ENCODE peak calls at places on chromosomes 2 and 18, in ten cellular contexts. One of them, this sample, is unnamed.

GRCh38 chr2:106596844-106597243 is 109.7 kb downstream of the CD8B2 start:
- DNase-seq in upper lobe of right lung: no peak
- DNase-seq in IMR-90: peak; percentile 8
- DNase-seq in H54: no peak
- DNase-seq in HFFc6: no peak
- DNase-seq in nephron progenitor cell: no peak
- DNase-seq in fibroblast of pulmonary artery: no peak
- DNase-seq in NCI-H2107: no peak
- DNase-seq in RPMI7951: peak; percentile 4
- DNase-seq in tibial artery: no peak
- DNase-seq in this sample: no peak

GRCh38 chr18:60069145-60069544 is 169.3 kb downstream of the PMAIP1 start:
- DNase-seq in upper lobe of right lung: no peak
- DNase-seq in IMR-90: no peak
- DNase-seq in H54: no peak
- DNase-seq in HFFc6: no peak
- DNase-seq in nephron progenitor cell: no peak
- DNase-seq in fibroblast of pulmonary artery: no peak
- DNase-seq in NCI-H2107: no peak
- DNase-seq in RPMI7951: no peak
- DNase-seq in tibial artery: no peak
- DNase-seq in this sample: no peak

GRCh38 chr2:191607101-191607500 is 70.8 kb upstream of the NABP1 start:
- DNase-seq in upper lobe of right lung: no peak
- DNase-seq in IMR-90: no peak
- DNase-seq in H54: no peak
- DNase-seq in HFFc6: no peak
- DNase-seq in nephron progenitor cell: no peak
- DNase-seq in fibroblast of pulmonary artery: peak; percentile 46
- DNase-seq in NCI-H2107: no peak
- DNase-seq in RPMI7951: no peak
- DNase-seq in tibial artery: no peak
- DNase-seq in this sample: no peak

GRCh38 chr2:230924470-230925341 is at the start of gene GPR55:
- DNase-seq in upper lobe of right lung: peak; percentile 59
- DNase-seq in IMR-90: no peak
- DNase-seq in H54: no peak
- DNase-seq in HFFc6: no peak
- DNase-seq in nephron progenitor cell: no peak
- DNase-seq in fibroblast of pulmonary artery: no peak
- DNase-seq in NCI-H2107: no peak
- DNase-seq in RPMI7951: no peak
- DNase-seq in tibial artery: peak; percentile 54
- DNase-seq in this sample: no peak

GRCh38 chr18:69951182-69951581 is 3.5 kb upstream of the CD226 start:
- DNase-seq in upper lobe of right lung: no peak
- DNase-seq in IMR-90: peak; percentile 52
- DNase-seq in H54: no peak
- DNase-seq in HFFc6: peak; percentile 54
- DNase-seq in nephron progenitor cell: no peak
- DNase-seq in fibroblast of pulmonary artery: peak; percentile 60
- DNase-seq in NCI-H2107: no peak
- DNase-seq in RPMI7951: peak; percentile 45
- DNase-seq in tibial artery: no peak
- DNase-seq in this sample: no peak

GRCh38 chr2:149049142-149049541 is 10.6 kb downstream of the LYPD6B start:
- DNase-seq in upper lobe of right lung: no peak
- DNase-seq in IMR-90: peak; percentile 62
- DNase-seq in H54: no peak
- DNase-seq in HFFc6: peak; percentile 56
- DNase-seq in nephron progenitor cell: no peak
- DNase-seq in fibroblast of pulmonary artery: no peak
- DNase-seq in NCI-H2107: no peak
- DNase-seq in RPMI7951: peak; percentile 60
- DNase-seq in tibial artery: no peak
- DNase-seq in this sample: no peak

GRCh38 chr2:7269993-7270392 is 352.8 kb downstream of the RNF144A start:
- DNase-seq in upper lobe of right lung: no peak
- DNase-seq in IMR-90: no peak
- DNase-seq in H54: no peak
- DNase-seq in HFFc6: no peak
- DNase-seq in nephron progenitor cell: no peak
- DNase-seq in fibroblast of pulmonary artery: no peak
- DNase-seq in NCI-H2107: peak; percentile 97
- DNase-seq in RPMI7951: no peak
- DNase-seq in tibial artery: no peak
- DNase-seq in this sample: peak; percentile 46

GRCh38 chr18:56756971-56757370 is 105.8 kb downstream of the WDR7 start:
- DNase-seq in upper lobe of right lung: no peak
- DNase-seq in IMR-90: no peak
- DNase-seq in H54: no peak
- DNase-seq in HFFc6: no peak
- DNase-seq in nephron progenitor cell: peak; percentile 23
- DNase-seq in fibroblast of pulmonary artery: no peak
- DNase-seq in NCI-H2107: no peak
- DNase-seq in RPMI7951: no peak
- DNase-seq in tibial artery: no peak
- DNase-seq in this sample: no peak

GRCh38 chr2:100196786-100197494 is 54.5 kb upstream of the AFF3 start:
- DNase-seq in upper lobe of right lung: peak; percentile 28
- DNase-seq in IMR-90: peak; percentile 11
- DNase-seq in H54: no peak
- DNase-seq in HFFc6: peak; percentile 30
- DNase-seq in nephron progenitor cell: no peak
- DNase-seq in fibroblast of pulmonary artery: no peak
- DNase-seq in NCI-H2107: no peak
- DNase-seq in RPMI7951: no peak
- DNase-seq in tibial artery: no peak
- DNase-seq in this sample: no peak

GRCh38 chr2:73323551-73323950 is 30.2 kb upstream of the EGR4 start:
- DNase-seq in upper lobe of right lung: no peak
- DNase-seq in IMR-90: no peak
- DNase-seq in H54: no peak
- DNase-seq in HFFc6: no peak
- DNase-seq in nephron progenitor cell: no peak
- DNase-seq in fibroblast of pulmonary artery: no peak
- DNase-seq in NCI-H2107: no peak
- DNase-seq in RPMI7951: no peak
- DNase-seq in tibial artery: no peak
- DNase-seq in this sample: no peak

GRCh38 chr18:21450913-21451312 is 149.6 kb downstream of the ESCO1 start:
- DNase-seq in upper lobe of right lung: no peak
- DNase-seq in IMR-90: no peak
- DNase-seq in H54: no peak
- DNase-seq in HFFc6: no peak
- DNase-seq in nephron progenitor cell: no peak
- DNase-seq in fibroblast of pulmonary artery: no peak
- DNase-seq in NCI-H2107: no peak
- DNase-seq in RPMI7951: peak; percentile 11
- DNase-seq in tibial artery: no peak
- DNase-seq in this sample: no peak

GRCh38 chr2:209771474-209772292 is at the start of gene UNC80:
- DNase-seq in upper lobe of right lung: peak; percentile 81
- DNase-seq in IMR-90: peak; percentile 36
- DNase-seq in H54: no peak
- DNase-seq in HFFc6: no peak
- DNase-seq in nephron progenitor cell: peak; percentile 96
- DNase-seq in fibroblast of pulmonary artery: peak; percentile 63
- DNase-seq in NCI-H2107: peak; percentile 51
- DNase-seq in RPMI7951: peak; percentile 46
- DNase-seq in tibial artery: peak; percentile 67
- DNase-seq in this sample: no peak

GRCh38 chr18:6547476-6547875 is 132.8 kb upstream of the L3MBTL4 start:
- DNase-seq in upper lobe of right lung: no peak
- DNase-seq in IMR-90: no peak
- DNase-seq in H54: no peak
- DNase-seq in HFFc6: no peak
- DNase-seq in nephron progenitor cell: no peak
- DNase-seq in fibroblast of pulmonary artery: no peak
- DNase-seq in NCI-H2107: no peak
- DNase-seq in RPMI7951: peak; percentile 24
- DNase-seq in tibial artery: no peak
- DNase-seq in this sample: no peak

GRCh38 chr2:8570637-8571036 is 111.2 kb upstream of the ID2 start:
- DNase-seq in upper lobe of right lung: no peak
- DNase-seq in IMR-90: no peak
- DNase-seq in H54: no peak
- DNase-seq in HFFc6: no peak
- DNase-seq in nephron progenitor cell: no peak
- DNase-seq in fibroblast of pulmonary artery: no peak
- DNase-seq in NCI-H2107: no peak
- DNase-seq in RPMI7951: no peak
- DNase-seq in tibial artery: no peak
- DNase-seq in this sample: no peak

GRCh38 chr2:197208029-197208428 is 102.6 kb downstream of the ANKRD44 start:
- DNase-seq in upper lobe of right lung: no peak
- DNase-seq in IMR-90: no peak
- DNase-seq in H54: no peak
- DNase-seq in HFFc6: no peak
- DNase-seq in nephron progenitor cell: no peak
- DNase-seq in fibroblast of pulmonary artery: no peak
- DNase-seq in NCI-H2107: no peak
- DNase-seq in RPMI7951: no peak
- DNase-seq in tibial artery: no peak
- DNase-seq in this sample: no peak

GRCh38 chr2:141271346-141271745 is 859.5 kb downstream of the LRP1B start:
- DNase-seq in upper lobe of right lung: no peak
- DNase-seq in IMR-90: no peak
- DNase-seq in H54: no peak
- DNase-seq in HFFc6: no peak
- DNase-seq in nephron progenitor cell: no peak
- DNase-seq in fibroblast of pulmonary artery: peak; percentile 3
- DNase-seq in NCI-H2107: no peak
- DNase-seq in RPMI7951: no peak
- DNase-seq in tibial artery: no peak
- DNase-seq in this sample: no peak

GRCh38 chr2:231418820-231419640 is 23.5 kb downstream of the B3GNT7 start:
- DNase-seq in upper lobe of right lung: no peak
- DNase-seq in IMR-90: no peak
- DNase-seq in H54: no peak
- DNase-seq in HFFc6: no peak
- DNase-seq in nephron progenitor cell: no peak
- DNase-seq in fibroblast of pulmonary artery: no peak
- DNase-seq in NCI-H2107: no peak
- DNase-seq in RPMI7951: no peak
- DNase-seq in tibial artery: no peak
- DNase-seq in this sample: no peak

GRCh38 chr2:196344397-196344796 is 173.0 kb upstream of the STK17B start:
- DNase-seq in upper lobe of right lung: no peak
- DNase-seq in IMR-90: no peak
- DNase-seq in H54: no peak
- DNase-seq in HFFc6: no peak
- DNase-seq in nephron progenitor cell: no peak
- DNase-seq in fibroblast of pulmonary artery: no peak
- DNase-seq in NCI-H2107: no peak
- DNase-seq in RPMI7951: no peak
- DNase-seq in tibial artery: no peak
- DNase-seq in this sample: no peak

GRCh38 chr2:86790828-86791561 is at the start of gene CD8A:
- DNase-seq in upper lobe of right lung: no peak
- DNase-seq in IMR-90: peak; percentile 11
- DNase-seq in H54: no peak
- DNase-seq in HFFc6: no peak
- DNase-seq in nephron progenitor cell: peak; percentile 20
- DNase-seq in fibroblast of pulmonary artery: peak; percentile 42
- DNase-seq in NCI-H2107: no peak
- DNase-seq in RPMI7951: peak; percentile 32
- DNase-seq in tibial artery: no peak
- DNase-seq in this sample: no peak

GRCh38 chr2:121400206-121400605 is 115.2 kb upstream of the TFCP2L1 start:
- DNase-seq in upper lobe of right lung: no peak
- DNase-seq in IMR-90: peak; percentile 85
- DNase-seq in H54: no peak
- DNase-seq in HFFc6: peak; percentile 78
- DNase-seq in nephron progenitor cell: no peak
- DNase-seq in fibroblast of pulmonary artery: peak; percentile 52
- DNase-seq in NCI-H2107: no peak
- DNase-seq in RPMI7951: no peak
- DNase-seq in tibial artery: no peak
- DNase-seq in this sample: no peak

GRCh38 chr2:66423391-66423790 is 11.5 kb upstream of the MEIS1 start:
- DNase-seq in upper lobe of right lung: no peak
- DNase-seq in IMR-90: no peak
- DNase-seq in H54: no peak
- DNase-seq in HFFc6: no peak
- DNase-seq in nephron progenitor cell: no peak
- DNase-seq in fibroblast of pulmonary artery: no peak
- DNase-seq in NCI-H2107: no peak
- DNase-seq in RPMI7951: no peak
- DNase-seq in tibial artery: no peak
- DNase-seq in this sample: no peak

GRCh38 chr2:188444106-188444835 is 152.6 kb downstream of the GULP1 start:
- DNase-seq in upper lobe of right lung: no peak
- DNase-seq in IMR-90: peak; percentile 30
- DNase-seq in H54: no peak
- DNase-seq in HFFc6: no peak
- DNase-seq in nephron progenitor cell: no peak
- DNase-seq in fibroblast of pulmonary artery: peak; percentile 20
- DNase-seq in NCI-H2107: no peak
- DNase-seq in RPMI7951: no peak
- DNase-seq in tibial artery: no peak
- DNase-seq in this sample: no peak

GRCh38 chr18:79926715-79927596 is 24.5 kb downstream of the SLC66A2 start:
- DNase-seq in upper lobe of right lung: peak; percentile 64
- DNase-seq in IMR-90: no peak
- DNase-seq in H54: no peak
- DNase-seq in HFFc6: no peak
- DNase-seq in nephron progenitor cell: no peak
- DNase-seq in fibroblast of pulmonary artery: no peak
- DNase-seq in NCI-H2107: no peak
- DNase-seq in RPMI7951: no peak
- DNase-seq in tibial artery: peak; percentile 48
- DNase-seq in this sample: no peak

GRCh38 chr2:187819624-187820023 is 265.4 kb upstream of the TFPI start:
- DNase-seq in upper lobe of right lung: no peak
- DNase-seq in IMR-90: no peak
- DNase-seq in H54: no peak
- DNase-seq in HFFc6: no peak
- DNase-seq in nephron progenitor cell: no peak
- DNase-seq in fibroblast of pulmonary artery: no peak
- DNase-seq in NCI-H2107: no peak
- DNase-seq in RPMI7951: no peak
- DNase-seq in tibial artery: no peak
- DNase-seq in this sample: no peak

GRCh38 chr2:241808701-241809382 is at the start of gene NEU4:
- DNase-seq in upper lobe of right lung: peak; percentile 52
- DNase-seq in IMR-90: no peak
- DNase-seq in H54: no peak
- DNase-seq in HFFc6: no peak
- DNase-seq in nephron progenitor cell: peak; percentile 27
- DNase-seq in fibroblast of pulmonary artery: no peak
- DNase-seq in NCI-H2107: no peak
- DNase-seq in RPMI7951: no peak
- DNase-seq in tibial artery: no peak
- DNase-seq in this sample: no peak

GRCh38 chr2:7649461-7650228 is 732.4 kb downstream of the RNF144A start:
- DNase-seq in upper lobe of right lung: no peak
- DNase-seq in IMR-90: no peak
- DNase-seq in H54: no peak
- DNase-seq in HFFc6: no peak
- DNase-seq in nephron progenitor cell: no peak
- DNase-seq in fibroblast of pulmonary artery: no peak
- DNase-seq in NCI-H2107: no peak
- DNase-seq in RPMI7951: no peak
- DNase-seq in tibial artery: no peak
- DNase-seq in this sample: no peak